ENCODE peak calls at places on chromosome 14, in eight cellular contexts. R, K, L, Z, I, U, Q and W are unnamed samples.

GRCh38 chr14:96086032-96086431 is 46.9 kb downstream of the C14orf132 start:
- DNase-seq in R (no peak), K (no peak), L (peak), Z (peak), I (no peak), U (no peak), Q (no peak), W (no peak)

GRCh38 chr14:31930493-31931225 is 146.4 kb upstream of the ARHGAP5 start:
- DNase-seq in R (no peak), K (no peak), L (no peak), Z (peak), I (no peak), U (no peak), Q (no peak), W (no peak)

GRCh38 chr14:52348796-52349195 is 34.7 kb downstream of the PTGER2 start:
- DNase-seq in R (no peak), K (no peak), L (peak), Z (peak), I (no peak), U (no peak), Q (no peak), W (no peak)

GRCh38 chr14:71231521-71232393 is 324.5 kb downstream of the PCNX1 start:
- DNase-seq in R (no peak), K (no peak), L (no peak), Z (no peak), I (no peak), U (no peak), Q (no peak), W (no peak)

GRCh38 chr14:68147331-68147730 is 327.8 kb downstream of the RAD51B start:
- DNase-seq in R (no peak), K (no peak), L (peak), Z (no peak), I (no peak), U (no peak), Q (no peak), W (no peak)

GRCh38 chr14:23360496-23360895 is 4.5 kb downstream of the EFS start:
- DNase-seq in R (no peak), K (no peak), L (no peak), Z (no peak), I (no peak), U (no peak), Q (no peak), W (no peak)

GRCh38 chr14:94571395-94571794 is 9.8 kb upstream of the SERPINA5 start:
- DNase-seq in R (no peak), K (no peak), L (peak), Z (peak), I (no peak), U (no peak), Q (no peak), W (peak)

GRCh38 chr14:90399541-90400444 is 3.0 kb downstream of the CALM1 start:
- DNase-seq in R (peak), K (peak), L (peak), Z (peak), I (peak), U (peak), Q (peak), W (peak)

GRCh38 chr14:100370003-100370402 is 46.9 kb downstream of the SLC25A47 start:
- DNase-seq in R (no peak), K (no peak), L (no peak), Z (no peak), I (no peak), U (no peak), Q (no peak), W (no peak)

GRCh38 chr14:72864712-72865365 is 29.1 kb downstream of the DPF3 start:
- DNase-seq in R (no peak), K (no peak), L (peak), Z (peak), I (no peak), U (no peak), Q (no peak), W (no peak)

GRCh38 chr14:105467942-105468471 is 6.6 kb upstream of the CRIP2 start:
- DNase-seq in R (no peak), K (no peak), L (no peak), Z (no peak), I (no peak), U (no peak), Q (no peak), W (no peak)

GRCh38 chr14:30906752-30907658 is 32.6 kb downstream of the COCH start:
- DNase-seq in R (no peak), K (no peak), L (peak), Z (no peak), I (no peak), U (no peak), Q (no peak), W (no peak)

GRCh38 chr14:68094158-68094557 is 274.6 kb downstream of the RAD51B start:
- DNase-seq in R (no peak), K (no peak), L (no peak), Z (peak), I (no peak), U (no peak), Q (no peak), W (no peak)

GRCh38 chr14:64391986-64392385 is 3.8 kb downstream of the MTHFD1 start:
- DNase-seq in R (no peak), K (no peak), L (no peak), Z (no peak), I (no peak), U (no peak), Q (no peak), W (no peak)

GRCh38 chr14:45811155-45811554 is 558.2 kb upstream of the MIS18BP1 start:
- DNase-seq in R (no peak), K (no peak), L (no peak), Z (no peak), I (no peak), U (no peak), Q (no peak), W (no peak)

GRCh38 chr14:99579903-99580570 is 24.0 kb downstream of the CCDC85C start:
- DNase-seq in R (no peak), K (no peak), L (no peak), Z (peak), I (no peak), U (no peak), Q (no peak), W (no peak)

GRCh38 chr14:50768693-50769092 is 62.3 kb downstream of the NIN start:
- DNase-seq in R (no peak), K (no peak), L (peak), Z (peak), I (no peak), U (no peak), Q (no peak), W (no peak)

GRCh38 chr14:75002392-75003249 is at the start of gene EIF2B2:
- DNase-seq in R (peak), K (peak), L (peak), Z (peak), I (peak), U (peak), Q (peak), W (peak)
- TF ChIP-seq CTCF in R (no peak), K (peak), L (peak), Z (no peak), I (peak), U (peak), Q (peak), W (no peak)

GRCh38 chr14:22002860-22003284 is 329.3 kb upstream of the OR4E1 start:
- DNase-seq in R (no peak), K (peak), L (no peak), Z (no peak), I (no peak), U (no peak), Q (no peak), W (no peak)
- TF ChIP-seq CTCF in R (no peak), K (no peak), L (no peak), Z (no peak), I (no peak), U (no peak), Q (peak), W (no peak)

GRCh38 chr14:55661029-55661428 is 81.0 kb downstream of the KTN1 start:
- DNase-seq in R (no peak), K (no peak), L (no peak), Z (no peak), I (no peak), U (no peak), Q (no peak), W (no peak)

GRCh38 chr14:55665067-55665700 is 85.2 kb downstream of the KTN1 start:
- DNase-seq in R (no peak), K (no peak), L (no peak), Z (peak), I (no peak), U (no peak), Q (no peak), W (no peak)

DNA sequence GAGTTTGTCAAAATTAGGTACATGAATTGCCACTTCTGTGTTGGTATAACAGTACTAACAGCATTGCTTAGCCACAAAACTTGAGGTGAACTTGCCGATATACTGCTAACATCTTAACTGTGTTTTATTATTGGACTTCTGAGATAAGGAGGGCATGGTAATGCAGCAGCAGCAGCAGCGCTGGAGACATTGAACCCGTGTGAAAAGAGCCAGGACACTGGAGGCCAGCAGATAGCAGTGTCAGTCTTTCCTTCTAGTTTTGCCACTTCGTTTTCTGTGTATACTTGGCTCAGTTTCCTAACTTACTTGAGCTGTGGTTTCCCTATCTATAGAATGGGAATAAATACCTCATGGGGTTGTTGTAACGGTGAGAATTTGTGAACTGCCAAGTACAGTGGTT is 82.8 kb downstream of the KTN1 start:
- DNase-seq in R (no peak), K (no peak), L (no peak), Z (no peak), I (no peak), U (no peak), Q (no peak), W (no peak)
- TF ChIP-seq CTCF in R (no peak), K (no peak), L (no peak), Z (no peak), I (no peak), U (no peak), Q (no peak), W (no peak)

DNA sequence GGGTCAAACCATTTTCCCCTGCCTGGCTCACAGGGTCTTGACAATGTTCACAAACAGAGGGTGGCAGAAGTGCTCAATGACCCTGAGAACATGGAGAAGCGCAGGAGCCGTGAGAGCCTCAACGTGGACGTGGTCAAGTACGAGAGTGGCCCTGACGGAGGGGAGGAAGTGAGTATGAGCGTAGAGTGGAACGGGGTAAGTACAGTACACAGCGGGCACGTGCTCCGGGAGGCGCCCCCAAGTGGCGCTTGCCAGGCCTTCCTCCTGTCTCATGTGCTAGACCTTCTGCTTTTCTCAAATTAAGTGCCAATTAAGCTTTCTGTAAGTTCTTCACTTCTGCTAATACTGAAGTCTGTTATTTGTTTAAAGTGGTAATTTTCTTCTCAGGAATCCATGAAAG is 35.9 kb downstream of the XRCC3 start:
- DNase-seq in R (no peak), K (no peak), L (peak), Z (no peak), I (no peak), U (no peak), Q (no peak), W (no peak)
- TF ChIP-seq CTCF in R (no peak), K (peak), L (peak), Z (peak), I (no peak), U (no peak), Q (peak), W (no peak)

DNA sequence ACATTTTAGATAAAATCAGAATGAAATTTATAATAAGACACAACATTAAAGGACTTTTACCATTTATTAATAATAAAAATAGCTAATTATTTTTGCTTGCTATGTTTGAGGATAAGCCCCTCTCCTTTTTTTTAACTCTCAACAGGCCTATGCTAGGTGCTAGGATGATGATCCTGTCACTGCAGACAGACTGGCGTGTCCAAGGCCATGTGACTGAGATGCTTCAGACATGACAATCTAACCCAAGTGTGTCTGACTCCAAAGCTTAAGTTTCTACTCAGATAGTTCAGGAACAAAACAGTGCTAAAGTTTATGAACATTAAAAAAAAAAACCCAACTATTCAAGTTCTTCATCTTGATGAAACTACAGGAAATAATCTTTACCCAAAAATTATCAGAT is 29.8 kb downstream of the PPP1R13B start:
- DNase-seq in R (no peak), K (no peak), L (no peak), Z (no peak), I (no peak), U (no peak), Q (no peak), W (no peak)
- TF ChIP-seq CTCF in R (no peak), K (no peak), L (no peak), Z (no peak), I (no peak), U (no peak), Q (no peak), W (no peak)

GRCh38 chr14:61759878-61760277 is 2.3 kb upstream of the SNAPC1 start:
- DNase-seq in R (no peak), K (no peak), L (no peak), Z (no peak), I (no peak), U (no peak), Q (no peak), W (no peak)
- TF ChIP-seq CTCF in R (no peak), K (no peak), L (no peak), Z (no peak), I (no peak), U (no peak), Q (no peak), W (no peak)

GRCh38 chr14:92322516-92322915 is 449 bp upstream of the SLC24A4 start:
- DNase-seq in R (no peak), K (no peak), L (no peak), Z (no peak), I (no peak), U (no peak), Q (no peak), W (no peak)

GRCh38 chr14:92328664-92329255 is 5.8 kb downstream of the SLC24A4 start:
- DNase-seq in R (no peak), K (no peak), L (no peak), Z (no peak), I (no peak), U (no peak), Q (no peak), W (no peak)

GRCh38 chr14:92323031-92323915 is at the start of gene SLC24A4:
- DNase-seq in R (no peak), K (peak), L (peak), Z (peak), I (no peak), U (no peak), Q (no peak), W (no peak)

GRCh38 chr14:92323916-92324818 is 1.2 kb downstream of the SLC24A4 start:
- DNase-seq in R (no peak), K (no peak), L (no peak), Z (no peak), I (no peak), U (no peak), Q (no peak), W (no peak)

GRCh38 chr14:92325835-92326234 is 2.9 kb downstream of the SLC24A4 start:
- DNase-seq in R (no peak), K (no peak), L (no peak), Z (no peak), I (no peak), U (no peak), Q (no peak), W (no peak)
- TF ChIP-seq CTCF in R (no peak), K (no peak), L (no peak), Z (no peak), I (no peak), U (no peak), Q (no peak), W (no peak)